ENCODE peak calls at places on chromosomes 6 and 20, in four cellular contexts. D is K562, S is PC-9, O is neural progenitor cell. U is an unnamed sample.

GRCh38 chr20:32983459-32984112 is 20.6 kb downstream of the SUN5 start:
- DNase-seq in S (no peak), O (no peak), D (no peak), U (no peak)

GRCh38 chr20:2300002-2300401 is 4.2 kb downstream of the TGM3 start:
- DNase-seq in O (no peak), S (no peak), D (no peak), U (no peak)

GRCh38 chr6:136666041-136666440 is 115.8 kb upstream of the MAP7 start:
- DNase-seq in D (no peak), O (no peak), S (no peak), U (no peak)

GRCh38 chr20:46128310-46129151 is 10.4 kb downstream of the CD40 start:
- DNase-seq in D (peak), S (no peak), O (peak), U (peak)

GRCh38 chr6:81384921-81385320 is 367.6 kb downstream of the TENT5A start:
- DNase-seq in O (no peak), D (no peak), S (no peak), U (no peak)

GRCh38 chr6:47379328-47379727 is 69.6 kb upstream of the TNFRSF21 start:
- DNase-seq in D (no peak), O (no peak), S (no peak), U (no peak)

GRCh38 chr20:22862645-22863230 is 172.4 kb upstream of the SSTR4 start:
- DNase-seq in S (no peak), D (peak), O (no peak), U (no peak)

GRCh38 chr20:3283222-3283820 is 44.3 kb upstream of the SLC4A11 start:
- DNase-seq in S (no peak), O (no peak), D (no peak), U (no peak)

GRCh38 chr6:154993026-154993425 is 2.1 kb upstream of the TIAM2 start:
- DNase-seq in D (no peak), O (no peak), S (no peak), U (no peak)

GRCh38 chr6:25324076-25324762 is 45.0 kb downstream of the CARMIL1 start:
- DNase-seq in O (no peak), D (no peak), S (no peak), U (no peak)

GRCh38 chr6:118579786-118580185 is 31.7 kb downstream of the PLN start:
- DNase-seq in O (no peak), D (no peak), S (no peak), U (no peak)

GRCh38 chr6:16243055-16243454 is 4.7 kb downstream of the GMPR start:
- DNase-seq in O (no peak), D (no peak), S (no peak), U (no peak)

GRCh38 chr6:78580923-78581322 is 286.4 kb upstream of the IRAK1BP1 start:
- DNase-seq in D (no peak), O (no peak), S (no peak), U (no peak)

GRCh38 chr6:150343434-150343833 is 25.4 kb upstream of the IYD start:
- DNase-seq in D (no peak), O (no peak), S (no peak), U (no peak)

GRCh38 chr6:107732461-107732860 is 91.7 kb downstream of the SCML4 start:
- DNase-seq in S (no peak), O (no peak), D (no peak), U (no peak)

GRCh38 chr20:52105573-52106422 is 85.8 kb downstream of the ZFP64 start:
- DNase-seq in D (no peak), O (peak), S (peak), U (peak)

GRCh38 chr20:52105045-52105572 is 86.5 kb downstream of the ZFP64 start:
- DNase-seq in S (peak), O (peak), D (no peak), U (peak)

GRCh38 chr20:52103911-52104545 is 87.6 kb downstream of the ZFP64 start:
- DNase-seq in O (peak), S (peak), D (no peak), U (no peak)

GRCh38 chr20:52103469-52103910 is 88.1 kb downstream of the ZFP64 start:
- DNase-seq in O (peak), D (peak), S (peak), U (peak)

GRCh38 chr20:52104546-52105044 is 87.0 kb downstream of the ZFP64 start:
- DNase-seq in D (no peak), O (peak), S (peak), U (peak)
- H2AFZ ChIP-seq in D (no peak), O (peak), S (peak), U (peak)

DNA sequence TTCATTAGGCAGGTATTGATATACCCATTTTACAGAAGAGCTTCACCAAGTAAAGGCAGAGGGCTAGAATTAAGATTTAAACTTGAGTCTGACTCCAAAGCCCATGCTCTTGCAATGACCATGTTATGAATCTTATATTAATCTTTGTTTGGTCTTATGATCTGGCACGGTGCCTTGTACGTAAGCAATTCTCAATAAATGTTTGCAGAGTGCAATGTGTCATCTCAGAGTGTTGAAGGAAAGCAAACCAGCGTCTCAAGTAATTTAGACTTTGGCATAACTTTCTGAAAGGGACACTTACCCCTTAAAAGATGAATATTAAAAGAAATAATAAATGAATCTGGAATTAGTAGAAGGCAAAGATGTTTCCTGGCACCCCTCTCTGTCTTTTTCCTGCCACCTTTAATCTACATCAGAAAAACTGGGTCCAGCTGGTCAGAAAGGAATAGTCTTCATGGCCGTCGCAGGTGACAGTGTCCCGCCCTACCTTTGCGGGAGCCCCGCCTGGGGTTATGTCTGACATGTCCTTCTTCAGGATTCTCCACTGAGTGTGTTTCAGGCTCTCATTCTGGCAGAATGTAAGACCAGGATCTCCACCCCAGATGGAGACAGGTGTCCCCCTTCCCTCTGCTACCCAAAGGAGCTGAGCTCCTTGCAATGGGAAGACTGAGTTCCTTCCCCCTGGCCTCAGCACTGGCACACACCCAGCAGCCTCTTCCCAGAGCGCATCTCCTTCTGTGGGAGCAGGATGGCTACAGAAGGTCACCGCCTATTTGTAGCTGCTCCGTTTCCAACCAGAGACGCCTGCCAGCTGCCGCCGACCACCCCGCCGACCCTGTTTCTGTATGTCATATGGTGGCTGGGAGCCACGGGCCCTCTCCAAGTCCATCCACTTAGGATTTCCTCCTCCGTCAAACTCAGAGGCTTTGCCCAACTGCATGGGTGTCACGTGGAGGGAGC is 266.3 kb upstream of the ECI2 start:
- DNase-seq in D (no peak), S (peak), O (no peak), U (no peak)
- H2AFZ ChIP-seq in D (no peak), S (no peak), O (no peak), U (no peak)

DNA sequence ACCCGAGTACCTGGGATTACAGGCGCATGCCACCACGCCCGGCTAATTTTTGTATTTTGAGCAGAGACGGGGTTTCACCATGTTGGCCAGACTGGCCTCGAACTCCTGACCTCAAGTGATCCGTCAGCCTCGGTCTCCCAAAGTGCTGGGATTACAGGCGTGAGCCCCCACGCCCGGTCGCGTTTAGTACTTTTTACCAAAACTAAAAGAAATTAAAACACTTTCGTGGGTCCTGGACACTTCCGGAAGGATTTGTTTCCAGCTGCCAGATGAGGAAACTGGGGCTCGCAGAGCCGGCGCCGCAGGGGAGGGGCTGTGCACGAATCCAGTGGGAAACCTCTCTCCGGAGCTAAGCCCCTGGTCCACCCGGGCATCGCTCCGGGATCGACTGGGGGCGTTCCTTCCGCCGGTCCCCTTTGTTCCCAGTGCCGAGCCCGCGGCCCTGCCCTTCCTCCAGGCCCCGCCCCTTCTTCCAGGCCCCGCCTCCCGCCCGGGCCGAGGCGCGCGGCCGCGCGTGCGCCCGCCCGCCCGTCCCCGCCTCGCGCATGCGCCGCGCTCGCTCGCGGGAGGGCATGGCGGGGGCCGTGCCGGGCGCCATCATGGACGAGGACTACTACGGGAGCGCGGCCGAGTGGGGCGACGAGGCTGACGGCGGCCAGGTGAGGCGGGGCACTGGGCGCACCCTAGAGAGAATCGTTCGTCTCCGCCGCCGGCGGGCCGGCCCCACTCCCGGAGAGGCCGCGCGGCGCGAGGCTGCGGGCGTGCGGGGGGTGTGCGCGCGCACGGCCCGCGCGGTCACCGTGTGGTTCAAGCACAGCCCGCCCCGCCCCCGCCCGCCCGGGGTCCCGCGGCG is at the start of gene NELFCD:
- DNase-seq in D (peak), S (peak), O (peak), U (peak)
- H2AFZ ChIP-seq in D (peak), S (peak), O (peak), U (peak)

GRCh38 chr6:43913388-43914271 is 143.6 kb downstream of the VEGFA start:
- DNase-seq in O (no peak), D (no peak), S (no peak), U (no peak)
- H2AFZ ChIP-seq in O (no peak), D (no peak), S (no peak), U (no peak)

GRCh38 chr20:53654932-53655674 is 61.5 kb upstream of the ZNF217 start:
- DNase-seq in S (peak), O (no peak), D (no peak), U (no peak)
- H2AFZ ChIP-seq in S (peak), O (peak), D (peak), U (peak)

U was measured in neuronal stem cell.